ENCODE peak calls at places on chromosomes 1 and 21, in eight cellular contexts. L is tibial artery; J is GM23248; V is Peyer's patch; W is right atrium auricular region; S is H1; P is H9; G is CD8-positive, alpha-beta memory T cell. Y is an unnamed sample.

GRCh38 chr21:42424848-42425602 is 21.3 kb downstream of the UBASH3A start:
- DNase-seq in P (no peak), V (peak; percentile 80), L (no peak), G (peak; percentile 90), W (no peak), J (no peak), S (no peak), Y (no peak)

GRCh38 chr1:23394176-23394575 is 24.5 kb upstream of the ZNF436 start:
- DNase-seq in S (no peak), P (no peak), J (peak; percentile 86), L (no peak), W (no peak), G (no peak), V (no peak), Y (peak; percentile 39)

GRCh38 chr1:44267438-44267837 is 54.2 kb downstream of the DMAP1 start:
- DNase-seq in L (no peak), P (no peak), W (no peak), V (peak; percentile 91), G (no peak), J (no peak), S (no peak), Y (no peak)

GRCh38 chr21:32241434-32241785 is 37.4 kb downstream of the MIS18A start:
- DNase-seq in V (no peak), J (no peak), P (no peak), S (no peak), W (no peak), G (no peak), L (no peak), Y (no peak)

GRCh38 chr1:203217668-203218067 is 11.8 kb downstream of the CHIT1 start:
- DNase-seq in V (no peak), J (no peak), L (no peak), S (no peak), W (no peak), G (no peak), P (peak; percentile 64), Y (no peak)

GRCh38 chr1:205283270-205284147 is 38.0 kb downstream of the NUAK2 start:
- DNase-seq in W (no peak), S (no peak), G (peak; percentile 25), L (no peak), P (no peak), V (no peak), J (no peak), Y (no peak)

GRCh38 chr1:94481473-94481933 is 60.1 kb downstream of the F3 start:
- DNase-seq in W (no peak), G (peak; percentile 36), J (peak; percentile 77), S (peak; percentile 25), P (peak; percentile 70), L (no peak), V (peak; percentile 61), Y (peak; percentile 26)

GRCh38 chr1:244163861-244164562 is 112.9 kb downstream of the ZBTB18 start:
- DNase-seq in W (no peak), G (no peak), P (peak; percentile 55), V (no peak), S (peak; percentile 23), J (peak; percentile 95), L (no peak), Y (no peak)

GRCh38 chr1:234925440-234926251 is 203.0 kb downstream of the TOMM20 start:
- DNase-seq in S (peak; percentile 38), J (peak; percentile 98), G (peak; percentile 17), W (no peak), P (peak; percentile 29), V (peak; percentile 45), L (peak; percentile 69), Y (peak; percentile 59)

GRCh38 chr1:20601123-20601825 is 12.4 kb downstream of the CDA start:
- DNase-seq in W (no peak), L (no peak), P (no peak), G (no peak), J (peak; percentile 51), V (no peak), S (no peak), Y (no peak)

GRCh38 chr1:174008979-174009378 is 13.2 kb downstream of the RC3H1 start:
- DNase-seq in G (no peak), L (no peak), W (no peak), V (no peak), P (no peak), S (no peak), J (no peak), Y (no peak)

GRCh38 chr1:175877939-175878730 is 134.7 kb upstream of the TNR start:
- DNase-seq in V (no peak), S (no peak), W (no peak), P (no peak), J (peak; percentile 42), G (no peak), L (peak; percentile 94), Y (no peak)

GRCh38 chr1:162856260-162856659 is 4.7 kb downstream of the CCDC190 start:
- DNase-seq in J (peak; percentile 94), W (no peak), P (no peak), L (no peak), G (no peak), S (no peak), V (no peak), Y (no peak)

GRCh38 chr1:7013833-7014639 is 228.8 kb downstream of the CAMTA1 start:
- DNase-seq in S (no peak), J (no peak), L (no peak), V (no peak), G (no peak), W (peak; percentile 57), P (no peak), Y (no peak)

GRCh38 chr1:15452216-15452615 is 4.3 kb upstream of the CELA2A start:
- DNase-seq in G (no peak), P (no peak), L (no peak), V (no peak), W (no peak), S (no peak), J (peak; percentile 36), Y (no peak)

GRCh38 chr1:26951821-26952497 is 8.3 kb downstream of the KDF1 start:
- DNase-seq in V (no peak), J (no peak), S (no peak), G (no peak), W (no peak), L (no peak), P (no peak), Y (no peak)

DNA sequence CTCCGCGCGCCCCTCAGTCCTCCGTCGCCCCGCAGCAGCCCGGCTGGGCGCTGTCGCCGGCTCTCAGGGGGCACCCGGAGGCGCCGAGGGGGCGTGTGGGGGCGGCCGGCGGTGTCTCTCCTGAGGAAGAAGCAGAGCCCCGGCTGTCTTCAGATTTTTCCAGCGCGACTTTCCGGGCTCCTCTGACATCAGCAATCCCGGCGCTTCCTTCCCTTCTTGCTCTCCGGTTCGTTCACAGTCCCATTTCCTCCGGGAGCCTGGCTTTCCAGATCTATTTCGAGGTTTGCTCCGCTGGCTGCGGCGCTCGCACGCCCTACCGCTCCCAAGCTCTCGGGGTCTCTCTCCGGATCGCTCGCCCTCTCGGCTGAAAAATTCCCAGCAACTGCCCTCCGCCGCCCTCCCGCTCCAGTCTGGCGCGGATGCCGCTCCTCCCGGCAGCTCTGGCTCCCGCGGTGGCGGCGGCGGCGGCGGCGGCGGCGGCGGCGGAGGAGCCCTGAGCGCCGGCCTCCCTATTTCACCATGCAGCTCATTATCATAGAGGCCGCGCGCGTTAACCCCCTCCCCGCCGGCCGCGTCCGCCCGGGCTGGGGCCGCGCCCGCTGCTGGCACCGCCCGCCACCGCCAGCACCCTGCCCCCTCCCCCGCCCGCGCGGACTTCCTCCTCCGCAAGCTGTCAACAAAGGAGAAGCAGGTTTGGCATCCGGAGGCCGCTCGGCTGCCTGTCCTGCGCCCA is at the start of gene PLXNA2:
- DNase-seq in G (peak; percentile 15), W (peak; percentile 85), L (peak; percentile 91), P (peak; percentile 91), J (peak; percentile 83), S (no peak), V (peak; percentile 95), Y (peak; percentile 70)
- H3K4me1 ChIP-seq in G (peaks cover 10% of the 10 kb centered on the region), W (peaks cover 46% of the 10 kb centered on the region), L (no peaks in the 10 kb centered on the region), P (no peaks in the 10 kb centered on the region), J (peaks cover 12% of the 10 kb centered on the region), S (no peaks in the 10 kb centered on the region), V (no peaks in the 10 kb centered on the region), Y (peaks cover 6% of the 10 kb centered on the region)

DNA sequence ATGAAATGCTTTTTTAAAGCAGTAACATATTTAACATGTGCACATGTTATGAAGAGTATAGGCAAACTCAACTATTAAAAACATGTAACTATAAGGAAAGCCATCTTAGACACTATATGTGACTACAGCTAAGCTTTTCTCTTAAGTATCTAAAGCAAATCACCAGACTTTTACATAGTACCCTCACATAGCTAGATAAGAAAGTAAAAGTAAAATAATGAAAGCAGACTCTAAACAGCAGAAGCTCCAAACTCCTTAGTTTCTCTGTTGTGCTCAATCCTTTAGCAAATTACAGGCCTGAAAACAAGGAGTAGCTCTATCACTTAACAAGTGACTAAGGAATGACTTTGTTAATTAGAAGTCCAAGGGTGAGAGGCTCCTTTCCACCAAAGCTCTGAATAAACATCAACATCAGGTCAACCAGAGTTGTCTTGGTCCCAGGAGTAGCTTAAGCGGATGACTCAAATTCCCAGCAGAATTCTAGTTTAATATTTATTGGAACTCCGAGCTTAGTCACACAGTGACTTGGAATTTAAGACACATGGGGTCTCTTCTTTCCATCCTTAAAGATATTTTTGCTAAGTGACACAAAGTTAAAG is 6.0 kb downstream of the NRIP1 start:
- DNase-seq in V (no peak), P (no peak), G (no peak), J (peak; percentile 89), W (no peak), S (no peak), L (no peak), Y (no peak)
- H3K4me1 ChIP-seq in V (no peaks in the 10 kb centered on the region), P (peaks cover 4% of the 10 kb centered on the region), G (peaks cover 29% of the 10 kb centered on the region), J (peaks cover 77% of the 10 kb centered on the region), W (peaks cover 94% of the 10 kb centered on the region), S (peaks cover 4% of the 10 kb centered on the region), L (no peaks in the 10 kb centered on the region), Y (peaks cover 12% of the 10 kb centered on the region)

DNA sequence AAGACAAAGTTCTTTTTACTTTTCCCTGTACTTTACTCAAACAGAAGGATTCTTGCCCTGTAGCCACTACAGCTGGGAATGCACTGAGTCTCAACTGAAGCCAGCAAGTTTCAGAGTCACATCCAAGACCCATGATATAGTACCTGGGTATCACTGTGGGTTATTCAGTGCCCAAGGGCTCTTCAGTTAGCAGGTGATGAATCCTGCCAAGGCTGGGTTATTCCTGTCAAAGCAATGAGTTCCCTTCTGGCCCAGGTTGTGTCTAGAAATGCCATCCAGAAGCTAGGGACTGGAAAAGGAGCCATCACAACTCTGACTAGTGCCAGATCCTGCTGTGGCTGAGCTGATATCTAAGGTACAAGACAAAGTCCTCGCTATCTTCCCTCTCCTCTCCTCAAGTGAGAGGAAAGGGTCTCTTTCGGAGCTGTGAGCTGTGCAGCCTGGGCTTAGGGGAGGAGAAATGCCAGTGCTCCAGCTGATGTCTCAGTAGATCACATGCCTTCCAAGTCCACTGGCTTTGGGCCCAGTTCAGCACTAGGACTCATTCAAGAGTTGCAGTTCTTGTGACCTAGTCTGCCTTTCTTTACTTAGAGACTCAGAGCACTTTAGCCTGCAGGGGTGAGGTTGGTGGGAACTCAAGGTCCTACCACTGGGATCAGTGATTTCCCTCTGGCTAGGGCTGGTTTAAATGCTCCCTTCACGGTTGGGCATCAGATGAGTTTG is 369.4 kb downstream of the TBX15 start:
- DNase-seq in G (no peak), V (no peak), W (no peak), S (no peak), J (peak; percentile 24), P (no peak), L (no peak), Y (no peak)
- H3K4me1 ChIP-seq in G (no peaks in the 10 kb centered on the region), V (no peaks in the 10 kb centered on the region), W (no peaks in the 10 kb centered on the region), S (no peaks in the 10 kb centered on the region), J (no peaks in the 10 kb centered on the region), P (no peaks in the 10 kb centered on the region), L (no peaks in the 10 kb centered on the region), Y (no peaks in the 10 kb centered on the region)

DNA sequence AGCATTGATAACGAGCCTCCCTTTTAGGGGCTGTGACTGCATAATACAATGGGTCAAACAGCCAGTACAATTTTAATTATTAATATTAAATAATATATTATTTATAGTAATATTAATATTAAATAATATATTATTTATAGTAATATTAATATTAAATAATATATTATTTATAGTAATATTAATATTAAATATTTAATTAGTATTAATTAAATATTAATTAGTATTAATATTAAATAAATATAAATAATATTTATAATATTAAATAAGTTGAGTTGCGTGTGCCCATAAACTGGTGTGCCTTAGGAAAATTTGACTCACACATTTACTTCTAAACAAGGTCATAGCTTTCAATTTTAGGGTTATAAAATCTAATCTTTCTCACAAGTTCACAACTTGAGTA is 509.3 kb upstream of the RGS18 start:
- DNase-seq in G (no peak), P (no peak), J (no peak), W (no peak), L (no peak), V (no peak), S (no peak), Y (no peak)
- H3K4me1 ChIP-seq in G (no peaks in the 10 kb centered on the region), P (no peaks in the 10 kb centered on the region), J (no peaks in the 10 kb centered on the region), W (no peaks in the 10 kb centered on the region), L (no peaks in the 10 kb centered on the region), V (no peaks in the 10 kb centered on the region), S (no peaks in the 10 kb centered on the region), Y (no peaks in the 10 kb centered on the region)

Y was measured in uterus.